ENCODE peak calls at places on chromosomes 11 and 22, in five cellular contexts. J, T, L, U and P are unnamed samples.

GRCh38 chr11:103928040-103928555 is 108.3 kb upstream of the DDI1 start:
- DNase-seq in U (no peak), T (no peak), L (no peak), J (no peak), P (no peak)

GRCh38 chr11:13362596-13363109 is 85.1 kb downstream of the BMAL1 start:
- DNase-seq in U (no peak), T (no peak), L (no peak), J (no peak), P (no peak)

GRCh38 chr22:42602470-42602869 is 12.2 kb downstream of the POLDIP3 start:
- DNase-seq in J (no peak), L (no peak), T (no peak), U (no peak), P (no peak)

GRCh38 chr11:66979336-66979980 is 4.4 kb downstream of the C11orf86 start:
- DNase-seq in L (no peak), U (peak; percentile 80), J (no peak), T (no peak), P (no peak)

GRCh38 chr11:121291896-121292502 is 572 bp upstream of the SC5D start:
- DNase-seq in T (no peak), L (no peak), J (no peak), U (peak; percentile 4), P (no peak)

GRCh38 chr11:79242616-79243015 is 198.2 kb downstream of the TENM4 start:
- DNase-seq in U (peak; percentile 25), J (no peak), L (no peak), T (no peak), P (no peak)

GRCh38 chr11:61720597-61720996 is 31.8 kb upstream of the MYRF start:
- DNase-seq in T (no peak), U (no peak), J (no peak), L (no peak), P (no peak)

GRCh38 chr11:12274558-12275197 is 102.7 kb upstream of the PARVA start:
- DNase-seq in J (peak; percentile 43), T (no peak), U (peak; percentile 54), L (no peak), P (no peak)

GRCh38 chr11:15613231-15613630 is 498.5 kb downstream of the INSC start:
- DNase-seq in J (no peak), T (no peak), U (peak; percentile 65), L (no peak), P (peak; percentile 29)

GRCh38 chr11:45654242-45654641 is 11.2 kb downstream of the CHST1 start:
- DNase-seq in J (no peak), T (no peak), L (no peak), U (no peak), P (no peak)

GRCh38 chr22:50252081-50253045 is 1.3 kb upstream of the HDAC10 start:
- DNase-seq in L (peak; percentile 68), T (peak; percentile 52), J (peak; percentile 81), U (peak; percentile 71), P (peak; percentile 54)

GRCh38 chr11:117995472-117995871 is 9.3 kb downstream of the IL10RA start:
- DNase-seq in T (no peak), J (no peak), U (no peak), L (no peak), P (no peak)

GRCh38 chr22:48665286-48666010 is 1162.2 kb downstream of the BRD1 start:
- DNase-seq in L (no peak), U (no peak), T (no peak), J (no peak), P (no peak)

GRCh38 chr11:134020598-134020997 is 48.3 kb upstream of the JAM3 start:
- DNase-seq in U (no peak), T (no peak), L (no peak), J (no peak), P (no peak)

GRCh38 chr22:33620085-33620484 is 300.2 kb downstream of the LARGE1 start:
- DNase-seq in T (no peak), U (no peak), L (no peak), J (no peak), P (no peak)

GRCh38 chr22:42856865-42857704 is at the start of gene ARFGAP3:
- DNase-seq in U (peak; percentile 93), J (peak; percentile 99), L (peak; percentile 91), T (peak; percentile 92), P (peak; percentile 100)

GRCh38 chr22:20244744-20245576 is 23.2 kb downstream of the RTN4R start:
- DNase-seq in U (no peak), J (peak; percentile 69), L (peak; percentile 20), T (no peak), P (no peak)

GRCh38 chr11:70201876-70202861 is 927 bp upstream of the FADD start:
- DNase-seq in T (no peak), U (peak; percentile 47), L (no peak), J (no peak), P (no peak)

GRCh38 chr11:708511-708910 is 2.5 kb downstream of the EPS8L2 start:
- DNase-seq in T (no peak), U (no peak), L (no peak), J (no peak), P (no peak)

GRCh38 chr22:24357547-24357946 is 69.9 kb upstream of the ADORA2A start:
- DNase-seq in T (no peak), U (peak; percentile 63), J (no peak), L (no peak), P (peak; percentile 27)

GRCh38 chr11:14414470-14415461 is 55.8 kb upstream of the RRAS2 start:
- DNase-seq in J (peak; percentile 80), U (peak; percentile 44), L (peak; percentile 71), T (no peak), P (no peak)